ENCODE peak calls at places on chromosomes 16 and 17, in ten cellular contexts. H, I, R, Q, X, N, E, Y, J and M are unnamed samples.

GRCh38 chr17:50882851-50883250 is 16.7 kb upstream of the TOB1 start:
- DNase-seq in E (no peak), X (no peak), H (no peak), I (no peak), R (no peak), Q (peak), Y (peak), J (no peak), N (no peak), M (no peak)

GRCh38 chr16:28193530-28194423 is 18.0 kb downstream of the XPO6 start:
- DNase-seq in X (peak), N (no peak), H (no peak), I (no peak), E (no peak), J (no peak), Y (peak), Q (peak), R (peak), M (no peak)

GRCh38 chr16:56734429-56734828 is 4.5 kb downstream of the NUP93 start:
- DNase-seq in E (no peak), N (no peak), X (no peak), I (no peak), H (no peak), Q (peak), Y (no peak), R (no peak), J (no peak), M (no peak)

GRCh38 chr17:44312396-44313104 is 4.1 kb downstream of the RUNDC3A start:
- DNase-seq in R (no peak), Q (no peak), Y (no peak), N (no peak), X (no peak), H (no peak), I (no peak), E (no peak), J (no peak), M (no peak)

GRCh38 chr17:47745037-47745380 is 12.0 kb downstream of the TBX21 start:
- DNase-seq in X (no peak), E (no peak), H (no peak), R (no peak), J (no peak), N (no peak), Y (no peak), Q (no peak), I (no peak), M (no peak)

GRCh38 chr17:45034599-45034998 is 16.8 kb downstream of the DCAKD start:
- DNase-seq in X (no peak), H (no peak), N (no peak), Y (no peak), E (no peak), R (no peak), Q (no peak), I (no peak), J (no peak), M (no peak)

GRCh38 chr17:73028311-73028755 is 64.2 kb downstream of the SLC39A11 start:
- DNase-seq in J (no peak), H (no peak), E (no peak), Q (peak), R (no peak), I (no peak), X (no peak), N (no peak), Y (peak), M (no peak)

GRCh38 chr16:3696425-3697218 is 20.7 kb downstream of the TRAP1 start:
- DNase-seq in H (no peak), J (no peak), I (no peak), E (no peak), X (peak), N (no peak), Q (peak), R (no peak), Y (peak), M (no peak)

GRCh38 chr16:25065899-25066298 is 45.6 kb upstream of the LCMT1 start:
- DNase-seq in R (peak), Q (no peak), H (no peak), X (no peak), J (no peak), I (no peak), N (no peak), E (no peak), Y (no peak), M (no peak)

GRCh38 chr17:57675988-57676387 is 69.1 kb downstream of the CCDC182 start:
- DNase-seq in X (no peak), I (no peak), E (no peak), H (no peak), Q (no peak), R (no peak), Y (no peak), J (no peak), N (no peak), M (peak)

GRCh38 chr16:86203557-86204275 is 304.8 kb downstream of the IRF8 start:
- DNase-seq in R (no peak), X (no peak), E (no peak), I (no peak), Y (no peak), H (no peak), N (no peak), Q (no peak), J (no peak), M (no peak)

GRCh38 chr17:64180089-64180488 is 50.1 kb upstream of the ERN1 start:
- DNase-seq in X (peak), R (no peak), N (no peak), H (no peak), Y (peak), E (no peak), Q (peak), I (no peak), J (no peak), M (no peak)

GRCh38 chr17:35022536-35023063 is 40.9 kb downstream of the RFFL start:
- DNase-seq in E (peak), Y (peak), X (peak), N (peak), I (peak), H (no peak), R (peak), J (peak), Q (peak), M (peak)

GRCh38 chr17:74045608-74046007 is 157.9 kb upstream of the RPL38 start:
- DNase-seq in Q (no peak), H (no peak), X (no peak), E (no peak), Y (no peak), R (peak), J (no peak), I (no peak), N (no peak), M (no peak)

GRCh38 chr17:1090454-1091189 is 89.2 kb downstream of the ABR start:
- DNase-seq in X (no peak), Y (no peak), Q (no peak), I (no peak), R (no peak), E (no peak), N (no peak), J (peak), H (no peak), M (no peak)

GRCh38 chr17:1094591-1094990 is 85.2 kb downstream of the ABR start:
- DNase-seq in J (no peak), X (no peak), R (no peak), Y (no peak), Q (no peak), H (no peak), N (no peak), I (no peak), E (no peak), M (no peak)

GRCh38 chr17:1089915-1090314 is 89.9 kb downstream of the ABR start:
- DNase-seq in E (no peak), Y (no peak), I (peak), N (no peak), H (no peak), R (no peak), Q (no peak), X (no peak), J (peak), M (no peak)

GRCh38 chr17:1091885-1092284 is 87.9 kb downstream of the ABR start:
- DNase-seq in N (no peak), E (no peak), H (no peak), J (no peak), Y (no peak), X (no peak), I (no peak), Q (no peak), R (no peak), M (no peak)

GRCh38 chr17:1091190-1091534 is 88.6 kb downstream of the ABR start:
- DNase-seq in Y (no peak), E (no peak), J (no peak), N (no peak), R (no peak), H (no peak), Q (no peak), X (no peak), I (no peak), M (no peak)
- H3K4me3 ChIP-seq in Y (no peak), E (no peak), J (no peak), N (peak), R (no peak), H (no peak), Q (no peak), X (no peak), I (no peak), M (no peak)

DNA sequence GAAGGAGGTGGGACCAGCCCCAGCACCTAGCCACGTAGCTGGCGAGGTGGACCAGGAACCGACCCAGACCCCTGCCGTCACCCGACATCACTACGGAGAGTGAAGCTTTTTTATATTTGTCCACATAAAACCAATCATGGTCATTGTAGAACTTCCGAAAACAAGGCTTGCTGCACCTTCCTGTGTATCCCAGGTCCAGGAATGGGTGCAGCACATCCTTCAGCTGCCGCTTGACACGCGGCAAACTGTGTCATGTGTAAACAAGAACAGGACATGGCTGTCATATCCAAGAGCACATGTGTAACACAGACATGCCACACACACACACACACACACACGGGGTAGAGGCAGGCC is 1.4 kb downstream of the HBQ1 start:
- DNase-seq in Q (no peak), N (no peak), I (no peak), H (no peak), Y (peak), E (no peak), R (no peak), X (no peak), J (no peak), M (no peak)
- H3K4me3 ChIP-seq in Q (no peak), N (no peak), I (no peak), H (no peak), Y (no peak), E (no peak), R (no peak), X (no peak), J (peak), M (peak)

GRCh38 chr16:2028146-2028545 is 1.4 kb downstream of the NHERF2 start:
- DNase-seq in H (no peak), J (no peak), I (no peak), Q (no peak), R (no peak), X (no peak), N (no peak), E (no peak), Y (no peak), M (no peak)

GRCh38 chr16:2028620-2029220 is 2.0 kb downstream of the NHERF2 start:
- DNase-seq in H (no peak), X (no peak), N (no peak), I (no peak), J (no peak), Q (no peak), R (no peak), E (no peak), Y (no peak), M (no peak)

GRCh38 chr16:2025878-2026460 is 733 bp upstream of the NHERF2 start:
- DNase-seq in I (no peak), H (no peak), Q (no peak), X (no peak), E (no peak), N (no peak), Y (no peak), R (no peak), J (no peak), M (no peak)

GRCh38 chr16:2026461-2027023 is at the start of gene NHERF2:
- DNase-seq in Q (no peak), H (no peak), Y (no peak), R (no peak), J (no peak), X (no peak), I (peak), E (peak), N (no peak), M (no peak)

DNA sequence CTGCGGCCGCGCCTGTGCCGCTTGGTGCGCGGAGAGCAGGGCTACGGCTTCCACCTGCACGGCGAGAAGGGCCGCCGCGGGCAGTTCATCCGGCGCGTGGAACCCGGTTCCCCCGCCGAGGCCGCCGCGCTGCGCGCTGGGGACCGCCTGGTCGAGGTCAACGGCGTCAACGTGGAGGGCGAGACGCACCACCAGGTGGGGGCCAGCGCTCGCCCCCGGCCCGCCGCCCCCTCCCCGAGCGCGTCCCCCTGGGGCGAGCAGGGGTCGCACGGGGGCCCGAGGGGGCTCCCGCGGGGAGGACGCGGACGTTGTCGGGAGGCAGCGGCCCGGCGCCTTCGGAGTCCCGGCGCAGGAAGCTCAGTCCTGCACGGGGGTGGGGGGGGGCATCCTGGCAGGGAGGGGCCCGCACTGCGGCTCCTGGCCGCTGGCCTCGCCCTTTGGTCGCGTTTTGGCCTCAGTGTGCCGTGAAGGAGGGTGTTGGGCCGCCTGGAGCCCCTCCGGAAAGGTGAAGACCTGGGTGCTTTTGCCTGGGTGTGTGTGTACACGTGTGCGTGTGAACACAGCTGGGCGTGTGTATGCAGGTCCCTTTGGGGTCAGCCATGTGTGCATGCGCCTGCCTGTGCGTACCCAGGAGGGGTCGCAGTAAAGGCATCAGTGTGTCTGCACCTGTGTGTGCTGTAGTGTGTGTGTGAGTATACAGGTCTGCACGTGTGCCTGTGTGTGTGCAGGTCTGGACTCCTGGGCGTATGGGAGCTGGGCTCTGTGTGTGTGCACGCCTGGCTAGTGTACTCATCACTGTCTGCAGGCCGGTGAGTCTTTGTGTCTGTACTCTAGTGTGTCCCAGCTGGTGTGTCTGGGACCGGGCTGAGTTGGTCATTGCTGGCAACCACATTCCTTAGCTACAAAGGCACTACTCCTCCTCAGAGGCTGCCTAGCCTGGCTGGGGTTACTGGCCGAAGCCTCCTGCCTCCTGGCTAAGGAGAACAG is 615 bp downstream of the NHERF2 start:
- DNase-seq in Q (peak), X (no peak), E (no peak), Y (peak), R (no peak), H (no peak), N (no peak), J (no peak), I (no peak), M (no peak)
- H3K4me3 ChIP-seq in Q (peak), X (peak), E (peak), Y (peak), R (no peak), H (peak), N (peak), J (peak), I (peak), M (peak)

DNA sequence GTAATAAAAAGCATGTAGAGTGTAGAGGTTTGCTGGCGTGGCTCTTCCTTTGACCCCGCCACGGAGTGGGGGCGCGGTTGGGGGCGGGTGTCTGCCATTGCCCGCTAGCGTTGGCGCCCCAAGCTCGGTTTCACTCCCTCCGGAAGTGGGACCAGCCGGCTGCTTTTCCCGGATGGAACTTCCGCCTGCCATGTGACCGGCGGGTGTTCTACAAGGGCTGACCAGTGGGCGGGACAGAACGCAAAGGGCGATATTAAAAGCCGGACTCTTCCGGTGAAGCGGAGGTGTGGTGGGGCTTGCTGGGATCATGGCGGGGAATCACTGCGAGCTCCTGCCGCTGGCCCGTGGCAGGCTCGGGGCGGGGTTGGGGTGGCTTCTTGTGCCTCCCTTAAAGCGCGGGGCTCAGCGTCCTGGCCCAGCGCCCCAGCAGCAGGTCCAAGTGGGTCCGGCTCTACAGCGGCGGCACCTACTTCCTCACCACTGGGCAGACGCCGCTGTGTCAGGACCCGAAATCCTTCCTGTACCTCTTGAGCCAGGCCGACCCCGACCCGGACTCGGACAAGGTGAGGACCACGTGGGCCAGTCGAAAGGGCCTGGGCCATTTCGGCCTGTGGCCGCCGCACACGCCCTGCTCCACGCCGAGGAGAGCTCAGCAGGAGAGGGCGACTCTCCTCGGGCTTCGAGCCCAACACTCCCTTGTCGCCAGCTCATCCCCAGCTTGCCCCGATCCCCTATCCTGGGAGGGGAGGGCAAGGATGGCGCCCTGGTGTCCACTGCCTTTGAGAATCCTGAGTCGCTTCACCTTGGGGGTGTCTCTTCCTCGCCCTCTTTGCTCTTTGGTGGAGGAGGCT is 65.6 kb downstream of the PDPK1 start:
- DNase-seq in Y (peak), N (peak), Q (peak), E (peak), X (peak), J (peak), I (peak), H (peak), R (peak), M (peak)
- H3K4me3 ChIP-seq in Y (peak), N (peak), Q (peak), E (peak), X (peak), J (peak), I (peak), H (peak), R (peak), M (peak)

GRCh38 chr16:19170043-19170655 is 2.1 kb downstream of the SYT17 start:
- DNase-seq in I (no peak), E (no peak), Y (no peak), R (no peak), N (no peak), X (no peak), Q (no peak), J (no peak), H (no peak), M (no peak)

GRCh38 chr16:19166500-19166899 is 1.5 kb upstream of the SYT17 start:
- DNase-seq in E (no peak), N (no peak), I (no peak), R (no peak), J (peak), X (no peak), Y (no peak), H (no peak), Q (no peak), M (no peak)

GRCh38 chr16:19169081-19169639 is 1.1 kb downstream of the SYT17 start:
- DNase-seq in Y (no peak), Q (no peak), E (no peak), N (no peak), J (no peak), I (no peak), H (no peak), X (no peak), R (no peak), M (no peak)

GRCh38 chr16:19167710-19168172 is 299 bp upstream of the SYT17 start:
- DNase-seq in N (no peak), R (peak), H (no peak), E (peak), Q (peak), I (peak), X (no peak), Y (peak), J (peak), M (no peak)

GRCh38 chr16:19168173-19169080 is at the start of gene SYT17:
- DNase-seq in X (no peak), I (no peak), N (no peak), R (peak), E (peak), Q (no peak), H (no peak), J (peak), Y (no peak), M (no peak)
- H3K4me3 ChIP-seq in X (peak), I (peak), N (peak), R (peak), E (peak), Q (peak), H (peak), J (peak), Y (no peak), M (peak)

GRCh38 chr17:78251773-78252103 is 20.3 kb downstream of the TMEM235 start:
- DNase-seq in J (no peak), Q (no peak), H (no peak), X (no peak), Y (no peak), E (no peak), N (no peak), R (no peak), I (no peak), M (no peak)
- H3K4me3 ChIP-seq in J (no peak), Q (no peak), H (no peak), X (no peak), Y (no peak), E (no peak), N (no peak), R (no peak), I (no peak), M (no peak)

GRCh38 chr16:75246504-75247205 is 4.8 kb downstream of the BCAR1 start:
- DNase-seq in X (no peak), Y (no peak), J (no peak), E (no peak), I (no peak), R (no peak), N (no peak), H (no peak), Q (peak), M (no peak)

GRCh38 chr16:75241955-75242354 is 9.5 kb downstream of the BCAR1 start:
- DNase-seq in E (no peak), I (no peak), Y (no peak), N (no peak), H (no peak), R (no peak), Q (no peak), J (no peak), X (no peak), M (no peak)

GRCh38 chr16:75244844-75245758 is 6.3 kb downstream of the BCAR1 start:
- DNase-seq in N (no peak), Q (peak), J (peak), I (peak), Y (peak), E (peak), H (peak), X (peak), R (peak), M (peak)

GRCh38 chr16:75243667-75244224 is 7.7 kb downstream of the BCAR1 start:
- DNase-seq in X (no peak), Q (no peak), R (no peak), Y (no peak), E (no peak), J (no peak), I (no peak), H (no peak), N (no peak), M (no peak)

GRCh38 chr16:75244225-75244792 is 7.1 kb downstream of the BCAR1 start:
- DNase-seq in J (peak), H (no peak), X (no peak), I (peak), Q (peak), E (peak), N (no peak), Y (peak), R (no peak), M (no peak)
- H3K4me3 ChIP-seq in J (no peak), H (no peak), X (no peak), I (no peak), Q (no peak), E (no peak), N (no peak), Y (peak), R (no peak), M (peak)